ENCODE peak calls at places on chromosomes 12 and 14, in four cellular contexts. P, R, I and H are unnamed samples.
A peak's percentile ranks its signal among the peaks of the same experiment; 100 is the strongest.

GRCh38 chr12:131604859-131605258 is 106.0 kb upstream of the SFSWAP start:
- DNase-seq in P (no peak), R (no peak), I (no peak), H (no peak)

GRCh38 chr14:99272669-99273024 is 650 bp upstream of the BCL11B start:
- DNase-seq in P (no peak), R (no peak), I (no peak), H (no peak)

GRCh38 chr14:52370406-52370911 is 56.3 kb downstream of the PTGER2 start:
- DNase-seq in P (no peak), R (no peak), I (no peak), H (no peak)

GRCh38 chr12:112328411-112329124 is 53.7 kb downstream of the HECTD4 start:
- DNase-seq in P (no peak), R (no peak), I (no peak), H (no peak)

GRCh38 chr14:81363746-81364400 is 36.3 kb downstream of the STON2 start:
- DNase-seq in P (no peak), R (peak; percentile 70), I (no peak), H (no peak)

GRCh38 chr14:53638966-53639365 is 317.7 kb downstream of the BMP4 start:
- DNase-seq in P (no peak), R (no peak), I (no peak), H (no peak)

GRCh38 chr14:36604757-36605505 is 22.5 kb upstream of the NKX2-8 start:
- DNase-seq in P (no peak), R (peak; percentile 91), I (peak; percentile 68), H (peak; percentile 47)

GRCh38 chr14:101290681-101291080 is 270.6 kb upstream of the DIO3 start:
- DNase-seq in P (no peak), R (no peak), I (no peak), H (no peak)

GRCh38 chr12:113006641-113007040 is 28.3 kb downstream of the OAS2 start:
- DNase-seq in P (no peak), R (no peak), I (no peak), H (no peak)

GRCh38 chr12:91877022-91877421 is 268.6 kb downstream of the BTG1 start:
- DNase-seq in P (peak; percentile 54), R (peak; percentile 77), I (peak; percentile 10), H (no peak)

GRCh38 chr14:101628471-101628966 is 67.2 kb downstream of the DIO3 start:
- DNase-seq in P (peak; percentile 64), R (peak; percentile 67), I (peak; percentile 83), H (peak; percentile 95)

GRCh38 chr14:85241022-85241880 is 288.7 kb upstream of the FLRT2 start:
- DNase-seq in P (no peak), R (peak; percentile 73), I (no peak), H (no peak)

GRCh38 chr14:103014466-103015319 is 42.7 kb downstream of the CDC42BPB start:
- DNase-seq in P (no peak), R (peak; percentile 93), I (no peak), H (peak; percentile 78)